ENCODE peak calls at places on chromosome 9, in six cellular contexts. N is glutamatergic neuron, Z is fibroblast of mammary gland, S is GM13977, E is NCI-H524, H is caudate nucleus. K is an unnamed sample.

GRCh38 chr9:109510506-109510905 is 12.4 kb upstream of the PTPN3 start:
- DNase-seq in S (no peak), N (no peak), E (no peak), H (no peak), Z (no peak), K (no peak)

GRCh38 chr9:27595733-27596132 is 22.5 kb upstream of the C9orf72 start:
- DNase-seq in H (no peak), E (no peak), Z (no peak), N (no peak), S (no peak), K (no peak)

GRCh38 chr9:76322810-76323209 is 71.4 kb downstream of the RFK start:
- DNase-seq in H (no peak), N (no peak), Z (no peak), E (no peak), S (no peak), K (no peak)

GRCh38 chr9:109471994-109472393 is 26.1 kb downstream of the PTPN3 start:
- DNase-seq in H (no peak), S (no peak), E (peak), Z (peak), N (no peak), K (no peak)

GRCh38 chr9:15576350-15577050 is 23.7 kb downstream of the CCDC171 start:
- DNase-seq in E (no peak), S (no peak), N (no peak), H (no peak), Z (no peak), K (no peak)

GRCh38 chr9:86043999-86044398 is 55.4 kb downstream of the GOLM1 start:
- DNase-seq in H (no peak), Z (no peak), N (no peak), S (no peak), E (peak), K (no peak)

GRCh38 chr9:18684608-18685317 is 210.8 kb downstream of the ADAMTSL1 start:
- DNase-seq in E (no peak), S (no peak), H (no peak), Z (no peak), N (no peak), K (no peak)

GRCh38 chr9:126613656-126614055 is at the start of gene LMX1B:
- DNase-seq in E (peak), S (peak), H (no peak), Z (peak), N (peak), K (peak)

GRCh38 chr9:107484117-107484723 is 5.3 kb downstream of the KLF4 start:
- DNase-seq in H (no peak), S (peak), N (no peak), Z (peak), E (peak), K (peak)

GRCh38 chr9:120104771-120105170 is 475.2 kb downstream of the CDK5RAP2 start:
- DNase-seq in S (no peak), N (no peak), E (no peak), H (no peak), Z (no peak), K (no peak)

GRCh38 chr9:130330202-130330601 is 64.6 kb downstream of the HMCN2 start:
- DNase-seq in N (no peak), E (no peak), Z (no peak), H (no peak), S (no peak), K (no peak)

GRCh38 chr9:125472926-125473701 is 211.5 kb downstream of the GAPVD1 start:
- DNase-seq in E (no peak), H (no peak), Z (peak), S (no peak), N (no peak), K (no peak)

GRCh38 chr9:109315889-109316640 is 4.8 kb downstream of the EPB41L4B start:
- DNase-seq in Z (peak), E (peak), S (no peak), N (no peak), H (no peak), K (no peak)

GRCh38 chr9:91734371-91734981 is 215.6 kb downstream of the ROR2 start:
- DNase-seq in E (peak), H (peak), N (peak), S (peak), Z (peak), K (peak)

GRCh38 chr9:127776195-127776918 is 2.1 kb downstream of the SH2D3C start:
- DNase-seq in Z (no peak), N (peak), S (peak), E (peak), H (no peak), K (peak)

GRCh38 chr9:133972041-133972970 is 19.8 kb downstream of the VAV2 start:
- DNase-seq in Z (no peak), E (no peak), H (no peak), S (no peak), N (peak), K (no peak)

GRCh38 chr9:87089963-87090362 is 142.7 kb upstream of the GAS1 start:
- DNase-seq in N (no peak), Z (no peak), H (no peak), E (no peak), S (no peak), K (no peak)

GRCh38 chr9:133981958-133982681 is 10.0 kb downstream of the VAV2 start:
- DNase-seq in Z (no peak), H (no peak), E (no peak), S (no peak), N (peak), K (no peak)

GRCh38 chr9:130233587-130233945 is 32.0 kb upstream of the HMCN2 start:
- DNase-seq in N (no peak), E (no peak), Z (no peak), H (no peak), S (no peak), K (no peak)

GRCh38 chr9:95626885-95627558 is 110.3 kb upstream of the PTCH1 start:
- DNase-seq in E (no peak), N (no peak), H (no peak), S (no peak), Z (no peak), K (no peak)

GRCh38 chr9:107895524-107896001 is 406.0 kb upstream of the KLF4 start:
- DNase-seq in Z (peak), N (no peak), H (no peak), E (no peak), S (no peak), K (no peak)

GRCh38 chr9:126663661-126664072 is 49.9 kb downstream of the LMX1B start:
- DNase-seq in S (no peak), N (no peak), Z (no peak), E (no peak), H (no peak), K (no peak)

GRCh38 chr9:12350775-12351174 is 342.4 kb upstream of the TYRP1 start:
- DNase-seq in H (no peak), N (no peak), S (no peak), E (no peak), Z (no peak), K (no peak)

GRCh38 chr9:95447660-95448420 is 68.9 kb downstream of the PTCH1 start:
- DNase-seq in E (no peak), Z (no peak), H (no peak), S (peak), N (no peak), K (no peak)

GRCh38 chr9:133873006-133873780 is 118.9 kb downstream of the VAV2 start:
- DNase-seq in H (no peak), E (peak), Z (no peak), S (no peak), N (no peak), K (no peak)

GRCh38 chr9:93174976-93175375 is 9.0 kb upstream of the WNK2 start:
- DNase-seq in Z (no peak), S (no peak), H (no peak), N (no peak), E (no peak), K (no peak)

GRCh38 chr9:138114501-138115245 is 237.1 kb downstream of the CACNA1B start:
- DNase-seq in N (no peak), H (no peak), E (no peak), S (no peak), Z (no peak), K (no peak)

GRCh38 chr9:93826209-93826608 is 128.9 kb downstream of the BARX1 start:
- DNase-seq in Z (no peak), H (no peak), N (no peak), S (peak), E (no peak), K (no peak)

GRCh38 chr9:115367321-115367720 is 249.4 kb upstream of the TNC start:
- DNase-seq in Z (no peak), N (no peak), H (no peak), E (no peak), S (no peak), K (no peak)

GRCh38 chr9:127942152-127943010 is 4.7 kb upstream of the DPM2 start:
- DNase-seq in S (peak), N (peak), Z (peak), E (peak), H (no peak), K (no peak)

GRCh38 chr9:69174645-69175487 is 789 bp downstream of the TJP2 start:
- DNase-seq in Z (peak), N (peak), H (no peak), S (peak), E (peak), K (no peak)

GRCh38 chr9:110555971-110556370 is 23.6 kb downstream of the SVEP1 start:
- DNase-seq in S (no peak), E (no peak), Z (peak), N (no peak), H (no peak), K (no peak)

GRCh38 chr9:74942801-74943200 is 9.9 kb downstream of the C9orf40 start:
- DNase-seq in Z (peak), H (no peak), S (no peak), E (no peak), N (no peak), K (no peak)

GRCh38 chr9:81445331-81445921 is 243.9 kb downstream of the TLE1 start:
- DNase-seq in S (no peak), E (no peak), Z (no peak), H (no peak), N (no peak), K (no peak)

GRCh38 chr9:126689027-126689825 is 75.5 kb downstream of the LMX1B start:
- DNase-seq in E (no peak), Z (no peak), N (no peak), H (no peak), S (no peak), K (no peak)

K was measured in Jurkat, Clone E6-1.